ENCODE peak calls at places on chromosomes 6 and 20, in nine cellular contexts. O is colonic mucosa, B is HL-60, G is ovary, V is HepG2, R is lower lobe of right lung, F is OCI-LY7, Z is right lobe of liver, N is PC-9. J is an unnamed sample.

GRCh38 chr20:51910202-51911050 is 108.1 kb upstream of the SALL4 start:
- DNase-seq in F (no peak), N (peak), R (no peak), V (no peak), O (no peak), G (no peak), Z (no peak), B (no peak), J (peak)

GRCh38 chr6:31585531-31585930 is 546 bp upstream of the LST1 start:
- DNase-seq in O (no peak), N (no peak), Z (no peak), R (no peak), V (peak), F (peak), G (no peak), B (peak), J (no peak)

GRCh38 chr6:170102582-170103481 is 188.0 kb downstream of the DLL1 start:
- DNase-seq in B (no peak), V (no peak), F (no peak), N (no peak), G (peak), Z (no peak), O (peak), R (no peak), J (no peak)

GRCh38 chr6:116060572-116061283 is at the start of gene FRK:
- DNase-seq in Z (peak), N (peak), V (peak), R (no peak), B (no peak), F (no peak), G (peak), O (peak), J (peak)

GRCh38 chr6:100796049-100796823 is 84.9 kb downstream of the ASCC3 start:
- DNase-seq in N (no peak), B (peak), V (no peak), R (no peak), G (no peak), O (no peak), F (peak), Z (no peak), J (no peak)

GRCh38 chr20:21719592-21720214 is 14.2 kb downstream of the PAX1 start:
- DNase-seq in Z (no peak), V (peak), N (peak), O (peak), F (peak), G (no peak), B (peak), R (no peak), J (peak)

GRCh38 chr6:6631526-6632276 is 43.2 kb downstream of the LY86 start:
- DNase-seq in Z (no peak), R (no peak), B (peak), O (peak), G (no peak), F (no peak), N (no peak), V (no peak), J (no peak)

GRCh38 chr20:36862857-36863668 is 12.9 kb upstream of the TLDC2 start:
- DNase-seq in B (no peak), F (no peak), N (no peak), V (no peak), Z (no peak), O (no peak), G (no peak), R (no peak), J (no peak)

GRCh38 chr20:53801609-53802370 is 208.2 kb upstream of the ZNF217 start:
- DNase-seq in V (no peak), B (no peak), O (peak), Z (no peak), N (no peak), F (no peak), R (no peak), G (no peak), J (no peak)

GRCh38 chr20:62276448-62276847 is 26.3 kb upstream of the ADRM1 start:
- DNase-seq in G (no peak), R (no peak), F (no peak), O (no peak), N (no peak), B (no peak), V (no peak), Z (no peak), J (no peak)

GRCh38 chr6:168393126-168393870 is 47.7 kb upstream of the SMOC2 start:
- DNase-seq in B (no peak), G (no peak), N (no peak), F (no peak), V (no peak), O (no peak), R (no peak), Z (no peak), J (no peak)

GRCh38 chr20:50215101-50215500 is 24.5 kb downstream of the CEBPB start:
- DNase-seq in O (no peak), R (no peak), Z (no peak), B (no peak), G (no peak), V (no peak), N (no peak), F (no peak), J (no peak)

GRCh38 chr6:147853574-147853973 is 345.1 kb downstream of the SAMD5 start:
- DNase-seq in B (no peak), R (no peak), O (no peak), G (no peak), N (no peak), Z (no peak), F (no peak), V (no peak), J (no peak)

GRCh38 chr20:38278150-38278549 is 17.6 kb upstream of the KIAA1755 start:
- DNase-seq in N (no peak), B (no peak), G (peak), F (no peak), O (no peak), Z (no peak), V (no peak), R (no peak), J (peak)

GRCh38 chr6:139743629-139744028 is 369.2 kb upstream of the CITED2 start:
- DNase-seq in F (no peak), R (no peak), Z (no peak), V (peak), B (no peak), N (peak), O (no peak), G (no peak), J (peak)

GRCh38 chr20:31566332-31566657 is 38.8 kb upstream of the ID1 start:
- DNase-seq in F (no peak), G (no peak), V (no peak), Z (no peak), R (no peak), O (no peak), N (no peak), B (no peak), J (no peak)

GRCh38 chr20:50027611-50028105 is 44.9 kb downstream of the SNAI1 start:
- DNase-seq in F (no peak), B (no peak), N (peak), O (peak), Z (peak), G (peak), V (no peak), R (no peak), J (peak)

GRCh38 chr6:109239192-109239917 is 142.9 kb downstream of the CD164 start:
- DNase-seq in B (peak), G (no peak), N (peak), V (no peak), R (peak), O (no peak), F (no peak), Z (no peak), J (peak)

GRCh38 chr6:45445749-45446454 is 68.2 kb upstream of the SUPT3H start:
- DNase-seq in V (peak), N (peak), F (no peak), B (peak), O (peak), Z (peak), G (peak), R (peak), J (peak)

GRCh38 chr6:53408826-53409225 is 60.1 kb upstream of the ELOVL5 start:
- DNase-seq in F (no peak), B (no peak), N (no peak), O (no peak), V (no peak), Z (no peak), G (no peak), R (no peak), J (no peak)

GRCh38 chr6:10759312-10759839 is 11.8 kb downstream of the TMEM14B start:
- DNase-seq in V (peak), R (no peak), B (peak), Z (no peak), F (peak), G (no peak), O (no peak), N (peak), J (peak)

GRCh38 chr6:109255946-109256628 is 126.2 kb downstream of the CD164 start:
- DNase-seq in B (no peak), N (no peak), R (no peak), O (peak), V (no peak), Z (no peak), F (no peak), G (no peak), J (no peak)

GRCh38 chr20:43292221-43292620 is 102.5 kb upstream of the PTPRT start:
- DNase-seq in R (no peak), V (no peak), G (no peak), F (no peak), B (no peak), Z (no peak), N (no peak), O (no peak), J (no peak)

GRCh38 chr20:51378171-51378928 is 164.2 kb downstream of the NFATC2 start:
- DNase-seq in Z (no peak), O (no peak), F (no peak), V (no peak), B (peak), N (no peak), G (no peak), R (no peak), J (no peak)

GRCh38 chr20:52200870-52201269 is 9.3 kb upstream of the ZFP64 start:
- DNase-seq in R (no peak), B (no peak), G (no peak), V (no peak), F (no peak), N (no peak), Z (no peak), O (no peak), J (no peak)

GRCh38 chr6:158538741-158539140 is 21.1 kb upstream of the TMEM181 start:
- DNase-seq in B (no peak), Z (no peak), O (no peak), V (no peak), F (no peak), G (no peak), R (no peak), N (no peak), J (no peak)

GRCh38 chr6:163354779-163355431 is 59.6 kb upstream of the QKI start:
- DNase-seq in Z (peak), N (no peak), O (no peak), F (no peak), G (peak), B (peak), R (peak), V (no peak), J (peak)

GRCh38 chr6:32668226-32668747 is 1.8 kb upstream of the HLA-DQB1 start:
- DNase-seq in G (no peak), N (no peak), O (peak), R (peak), F (peak), Z (peak), V (peak), B (no peak), J (no peak)

GRCh38 chr6:74940211-74940610 is 265.6 kb downstream of the COL12A1 start:
- DNase-seq in O (no peak), N (no peak), F (no peak), B (no peak), R (no peak), G (no peak), Z (no peak), V (no peak), J (no peak)

GRCh38 chr6:40743226-40743625 is 156.1 kb upstream of the LRFN2 start:
- DNase-seq in V (no peak), O (no peak), G (no peak), F (peak), B (no peak), R (no peak), N (no peak), Z (no peak), J (no peak)

GRCh38 chr20:2820084-2820895 is 4.1 kb downstream of the TMEM239 start:
- DNase-seq in R (no peak), N (no peak), B (no peak), V (no peak), F (no peak), O (no peak), G (peak), Z (no peak), J (peak)

GRCh38 chr6:140264451-140264850 is 890.0 kb upstream of the CITED2 start:
- DNase-seq in R (no peak), G (no peak), V (no peak), B (no peak), N (no peak), Z (no peak), O (no peak), F (no peak), J (no peak)

GRCh38 chr6:37867756-37868446 is 48.4 kb downstream of the ZFAND3 start:
- DNase-seq in O (no peak), V (no peak), N (no peak), R (no peak), F (no peak), B (no peak), Z (no peak), G (no peak), J (no peak)
- TF ChIP-seq CTCF in O (no peak), V (no peak), N (no peak), R (no peak), F (no peak), B (no peak), Z (no peak), G (no peak), J (no peak)

DNA sequence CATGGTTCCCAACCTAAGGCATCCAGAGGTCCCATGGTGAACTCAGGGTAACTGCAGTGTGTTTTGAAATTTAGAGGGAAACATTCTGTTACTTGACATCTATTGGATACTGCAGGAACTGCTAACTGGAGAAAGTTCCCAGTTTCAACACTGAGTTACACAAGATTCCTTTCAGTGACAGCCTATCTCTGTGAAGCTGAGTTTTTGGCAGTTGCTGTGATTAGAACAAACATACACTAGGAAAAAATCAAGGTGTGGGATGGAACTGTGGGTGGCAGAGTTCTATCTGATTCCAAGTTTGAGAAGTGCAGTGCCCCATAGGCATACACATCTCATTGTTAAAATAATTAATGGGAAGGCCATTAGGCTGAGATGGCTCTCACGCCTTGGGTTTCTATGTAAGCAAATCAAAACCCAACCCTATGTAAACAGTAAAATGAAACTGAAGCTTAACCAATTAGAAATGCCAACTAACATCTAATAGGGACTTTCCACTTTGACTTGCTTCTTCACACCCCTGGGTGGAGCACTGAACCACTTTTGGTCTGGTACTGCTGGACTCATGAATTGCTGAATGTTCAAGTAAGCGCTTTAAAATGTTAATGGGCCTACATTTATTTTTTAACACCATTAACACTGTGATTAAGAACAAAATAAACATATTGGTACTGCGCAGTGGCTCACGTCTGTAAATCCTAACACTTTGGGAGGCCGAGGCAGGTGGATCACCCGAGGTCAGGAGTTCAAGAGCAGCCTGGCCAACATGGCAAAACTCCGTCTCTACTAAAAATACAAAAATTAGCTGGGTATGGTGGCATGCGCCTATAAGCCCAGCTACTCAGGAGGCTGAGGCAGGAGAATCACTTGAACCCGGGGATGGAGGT is 55.2 kb upstream of the TBC1D7 start:
- DNase-seq in F (no peak), N (peak), G (no peak), R (no peak), Z (no peak), B (no peak), V (peak), O (no peak), J (no peak)
- H3K27ac ChIP-seq in F (no peak), N (peak), G (no peak), R (peak), Z (no peak), B (no peak), V (no peak), O (peak), J (no peak)

DNA sequence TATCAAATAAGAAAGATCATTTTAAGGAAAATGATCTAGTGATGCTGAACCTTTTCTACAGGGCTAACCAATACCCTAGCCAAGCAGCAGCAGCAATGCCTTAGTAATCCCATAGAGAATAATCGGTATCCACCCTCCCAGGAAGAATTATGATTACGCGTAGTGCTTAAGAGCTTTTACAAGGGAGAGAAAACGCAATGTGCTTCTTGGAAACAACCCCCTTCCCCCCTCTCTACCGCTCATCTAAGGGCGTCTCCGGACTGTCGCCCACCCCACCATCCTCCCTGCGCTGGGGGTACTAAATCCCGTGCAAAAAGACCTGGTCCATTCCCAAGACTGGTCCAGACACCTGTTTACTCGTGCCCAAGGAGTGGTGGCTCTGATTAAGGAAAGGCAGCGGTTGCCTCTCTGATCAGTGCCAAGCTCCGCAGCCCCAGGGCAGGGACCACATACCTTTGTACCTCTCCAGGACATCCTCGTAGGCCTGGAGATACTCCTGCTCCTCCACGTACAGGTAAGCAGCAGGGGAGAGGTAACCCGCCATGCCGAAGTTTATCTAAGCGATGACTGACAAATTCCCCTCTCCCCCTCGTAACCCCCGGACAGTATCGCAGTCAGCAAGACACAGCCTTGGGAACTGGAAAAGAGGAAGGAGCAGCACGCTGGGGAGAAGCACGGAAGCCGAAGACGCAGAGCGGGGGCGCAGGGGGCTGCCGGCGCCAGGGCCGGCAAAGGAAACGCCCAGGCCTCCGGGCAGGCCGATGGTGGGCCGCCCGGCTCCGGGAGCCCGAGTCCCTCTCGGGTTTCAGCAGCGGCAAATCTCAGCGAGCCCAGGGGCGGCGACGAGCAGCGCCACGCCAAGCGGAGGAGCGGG is 112.1 kb upstream of the BEND6 start:
- DNase-seq in G (peak), N (peak), O (no peak), R (peak), V (no peak), B (peak), F (no peak), Z (peak), J (peak)
- TF ChIP-seq CTCF in G (no peak), N (no peak), O (no peak), R (no peak), V (no peak), B (no peak), F (no peak), Z (no peak), J (no peak)

GRCh38 chr6:37502703-37503485 is 3.2 kb upstream of the CCDC167 start:
- DNase-seq in F (peak), Z (no peak), O (no peak), B (no peak), G (no peak), N (no peak), R (peak), V (no peak), J (no peak)
- H3K27ac ChIP-seq in F (peak), Z (no peak), O (no peak), B (no peak), G (no peak), N (no peak), R (peak), V (no peak), J (no peak)